ENCODE peak calls at places on chromosomes 12 and 14, in six cellular contexts. J, E, Y, Z, C and M are unnamed samples.

GRCh38 chr12:21940549-21940948 is 677 bp downstream of the ABCC9 start:
- DNase-seq in J (no peak), Y (no peak), Z (no peak), C (no peak), E (no peak), M (no peak)

GRCh38 chr12:47080725-47081502 is 1.2 kb upstream of the AMIGO2 start:
- DNase-seq in Z (peak; percentile 37), E (peak; percentile 24), C (no peak), J (peak; percentile 71), Y (peak; percentile 73), M (no peak)

GRCh38 chr12:107057071-107057834 is 36.1 kb downstream of the CRY1 start:
- DNase-seq in Y (no peak), C (no peak), J (no peak), E (no peak), Z (no peak), M (no peak)

GRCh38 chr12:96989916-96990315 is 82.9 kb downstream of the NEDD1 start:
- DNase-seq in E (peak; percentile 44), J (no peak), Z (peak; percentile 23), Y (peak; percentile 39), C (no peak), M (peak; percentile 60)

GRCh38 chr12:127245437-127245836 is 1021.5 kb upstream of the TMEM132C start:
- DNase-seq in Y (no peak), Z (no peak), J (no peak), C (peak; percentile 8), E (no peak), M (no peak)

GRCh38 chr14:68232643-68233055 is 413.1 kb downstream of the RAD51B start:
- DNase-seq in J (no peak), Y (peak; percentile 79), C (peak; percentile 67), E (peak; percentile 27), Z (peak; percentile 14), M (no peak)

GRCh38 chr12:84070311-84070710 is 842.3 kb downstream of the SLC6A15 start:
- DNase-seq in Z (no peak), C (peak; percentile 61), E (no peak), J (no peak), Y (no peak), M (no peak)

GRCh38 chr12:82034769-82035168 is 275.6 kb upstream of the PPFIA2 start:
- DNase-seq in J (no peak), E (no peak), Y (no peak), Z (no peak), C (no peak), M (no peak)

GRCh38 chr14:88983755-88984154 is 159.3 kb downstream of the TTC8 start:
- DNase-seq in C (peak; percentile 70), J (no peak), Z (no peak), Y (peak; percentile 23), E (no peak), M (no peak)

GRCh38 chr12:32240210-32240609 is 133.6 kb downstream of the BICD1 start:
- DNase-seq in E (no peak), C (no peak), J (peak; percentile 18), Z (no peak), Y (no peak), M (no peak)

GRCh38 chr14:80959448-80960006 is 4.1 kb downstream of the TSHR start:
- DNase-seq in C (no peak), Y (no peak), E (no peak), J (no peak), Z (no peak), M (no peak)

GRCh38 chr14:94970937-94971730 is 186.2 kb downstream of the DICER1 start:
- DNase-seq in E (no peak), J (no peak), C (no peak), Z (no peak), Y (no peak), M (no peak)

GRCh38 chr14:51691176-51691575 is 39.5 kb downstream of the FRMD6 start:
- DNase-seq in Z (no peak), E (no peak), C (no peak), J (no peak), Y (no peak), M (no peak)

GRCh38 chr12:14394317-14395058 is 29.0 kb downstream of the ATF7IP start:
- DNase-seq in Z (peak; percentile 43), Y (peak; percentile 53), C (peak; percentile 14), E (peak; percentile 61), J (peak; percentile 30), M (peak; percentile 56)

GRCh38 chr14:94673781-94674231 is 61.6 kb downstream of the SERPINA3 start:
- DNase-seq in Y (no peak), Z (no peak), E (no peak), J (no peak), C (no peak), M (no peak)

GRCh38 chr12:79897617-79898016 is 37.3 kb downstream of the PPP1R12A start:
- DNase-seq in Y (peak; percentile 19), Z (no peak), C (peak; percentile 38), E (no peak), J (no peak), M (no peak)

GRCh38 chr12:112792743-112793142 is 1.2 kb downstream of the RPH3A start:
- DNase-seq in Z (no peak), E (no peak), Y (no peak), J (no peak), C (no peak), M (no peak)

GRCh38 chr14:30214014-30214413 is 286.4 kb upstream of the PRKD1 start:
- DNase-seq in E (no peak), Y (no peak), Z (no peak), J (no peak), C (no peak), M (no peak)

GRCh38 chr14:96633096-96633495 is 130.9 kb downstream of the PAPOLA start:
- DNase-seq in J (no peak), C (no peak), Z (no peak), Y (no peak), E (no peak), M (no peak)

GRCh38 chr14:21199611-21200570 is 44.0 kb upstream of the OR5AU1 start:
- DNase-seq in C (no peak), Z (no peak), E (no peak), Y (no peak), J (no peak), M (no peak)

GRCh38 chr14:51400142-51400541 is 160.1 kb downstream of the TMX1 start:
- DNase-seq in Z (no peak), C (no peak), J (no peak), Y (no peak), E (no peak), M (no peak)

GRCh38 chr12:120538281-120539156 is 4.4 kb downstream of the RNF10 start:
- DNase-seq in E (no peak), C (peak; percentile 62), Y (peak; percentile 47), J (no peak), Z (peak; percentile 53), M (no peak)